ENCODE peak calls at places on chromosomes 11 and 22, in nine cellular contexts. T, U, W, E, D, P, J, V and Y are unnamed samples.

GRCh38 chr22:43983808-43984207 is 28.6 kb downstream of the SAMM50 start:
- DNase-seq in T (no peak), U (no peak), W (no peak), E (no peak), D (no peak), P (no peak), J (no peak), V (no peak), Y (no peak)

GRCh38 chr11:102117472-102118113 is 7.3 kb downstream of the YAP1 start:
- DNase-seq in T (no peak), U (no peak), W (no peak), E (no peak), D (no peak), P (peak; percentile 42), J (no peak), V (no peak), Y (no peak)

GRCh38 chr22:44628273-44628672 is 73.7 kb upstream of the PRR5 start:
- DNase-seq in T (no peak), U (no peak), W (no peak), E (no peak), D (no peak), P (no peak), J (no peak), V (no peak), Y (no peak)

GRCh38 chr22:49972163-49973017 is 11.8 kb downstream of the PIM3 start:
- DNase-seq in T (no peak), U (peak; percentile 34), W (no peak), E (peak; percentile 48), D (no peak), P (no peak), J (no peak), V (no peak), Y (peak; percentile 42)

GRCh38 chr22:45604239-45604711 is 67.4 kb upstream of the ATXN10 start:
- DNase-seq in T (peak; percentile 3), U (no peak), W (no peak), E (no peak), D (no peak), P (no peak), J (no peak), V (no peak), Y (no peak)

GRCh38 chr11:117544431-117544830 is 216.8 kb downstream of the CEP164 start:
- DNase-seq in T (no peak), U (no peak), W (no peak), E (no peak), D (no peak), P (no peak), J (no peak), V (no peak), Y (no peak)

GRCh38 chr22:35046744-35047462 is 19.1 kb upstream of the ISX start:
- DNase-seq in T (no peak), U (no peak), W (no peak), E (no peak), D (no peak), P (no peak), J (no peak), V (no peak), Y (no peak)

GRCh38 chr11:123063396-123064267 is 1.7 kb upstream of the HSPA8 start:
- DNase-seq in T (peak; percentile 57), U (peak; percentile 55), W (peak; percentile 78), E (peak; percentile 40), D (peak; percentile 64), P (peak; percentile 71), J (no peak), V (peak; percentile 74), Y (peak; percentile 50)

GRCh38 chr11:110529043-110529442 is 99.3 kb downstream of the FDX1 start:
- DNase-seq in T (peak; percentile 19), U (no peak), W (peak; percentile 42), E (no peak), D (peak; percentile 27), P (no peak), J (no peak), V (no peak), Y (no peak)

GRCh38 chr22:50250555-50251471 is at the start of gene HDAC10:
- DNase-seq in T (peak; percentile 83), U (peak; percentile 80), W (peak; percentile 90), E (peak; percentile 80), D (peak; percentile 81), P (peak; percentile 93), J (peak; percentile 38), V (peak; percentile 72), Y (peak; percentile 90)

GRCh38 chr22:26143801-26144325 is 25.4 kb upstream of the SEZ6L start:
- DNase-seq in T (peak; percentile 41), U (no peak), W (no peak), E (no peak), D (no peak), P (no peak), J (no peak), V (no peak), Y (no peak)

GRCh38 chr22:50734986-50735738 is 2.8 kb upstream of the ACR start:
- DNase-seq in T (no peak), U (no peak), W (no peak), E (no peak), D (no peak), P (no peak), J (no peak), V (no peak), Y (peak; percentile 14)

GRCh38 chr11:26228778-26229177 is 103.2 kb upstream of the ANO3 start:
- DNase-seq in T (no peak), U (no peak), W (no peak), E (no peak), D (no peak), P (peak; percentile 49), J (no peak), V (no peak), Y (no peak)

GRCh38 chr11:2586793-2587131 is 113.0 kb downstream of the KCNQ1OT1 start:
- DNase-seq in T (no peak), U (peak; percentile 10), W (no peak), E (no peak), D (no peak), P (no peak), J (no peak), V (no peak), Y (no peak)

GRCh38 chr22:21766933-21767462 is 31.4 kb upstream of the YPEL1 start:
- DNase-seq in T (no peak), U (no peak), W (no peak), E (no peak), D (no peak), P (no peak), J (no peak), V (no peak), Y (peak; percentile 29)

GRCh38 chr22:40432625-40433024 is 62.2 kb downstream of the SGSM3 start:
- DNase-seq in T (no peak), U (no peak), W (no peak), E (no peak), D (no peak), P (no peak), J (no peak), V (no peak), Y (no peak)

GRCh38 chr11:2327032-2327431 is 25.2 kb downstream of the TSPAN32 start:
- DNase-seq in T (no peak), U (no peak), W (no peak), E (no peak), D (no peak), P (no peak), J (no peak), V (no peak), Y (no peak)

GRCh38 chr22:35230839-35231584 is 26.3 kb upstream of the HMGXB4 start:
- DNase-seq in T (peak; percentile 77), U (no peak), W (peak; percentile 74), E (no peak), D (peak; percentile 11), P (no peak), J (peak; percentile 0), V (no peak), Y (no peak)

GRCh38 chr11:64539711-64540420 is 51.2 kb upstream of the SLC22A12 start:
- DNase-seq in T (no peak), U (no peak), W (no peak), E (no peak), D (no peak), P (no peak), J (no peak), V (no peak), Y (no peak)

GRCh38 chr11:34178422-34178821 is 73.0 kb downstream of the NAT10 start:
- DNase-seq in T (no peak), U (no peak), W (no peak), E (no peak), D (no peak), P (no peak), J (no peak), V (no peak), Y (no peak)

GRCh38 chr22:44068422-44069191 is 44.5 kb downstream of the PARVB start:
- DNase-seq in T (no peak), U (no peak), W (no peak), E (no peak), D (no peak), P (no peak), J (no peak), V (no peak), Y (no peak)

GRCh38 chr11:16902979-16903378 is 111.2 kb downstream of the PLEKHA7 start:
- DNase-seq in T (no peak), U (no peak), W (no peak), E (no peak), D (no peak), P (no peak), J (no peak), V (no peak), Y (no peak)

GRCh38 chr11:34028407-34028804 is 23.1 kb upstream of the CAPRIN1 start:
- DNase-seq in T (no peak), U (peak; percentile 51), W (no peak), E (peak; percentile 23), D (peak; percentile 21), P (peak; percentile 54), J (no peak), V (no peak), Y (peak; percentile 73)

GRCh38 chr22:23751441-23751996 is 607 bp upstream of the ZNF70 start:
- DNase-seq in T (peak; percentile 34), U (no peak), W (no peak), E (peak; percentile 47), D (peak; percentile 56), P (no peak), J (no peak), V (no peak), Y (no peak)

GRCh38 chr11:85815186-85815911 is 4.4 kb upstream of the SYTL2 start:
- DNase-seq in T (no peak), U (no peak), W (no peak), E (no peak), D (no peak), P (peak; percentile 83), J (no peak), V (peak; percentile 10), Y (no peak)

GRCh38 chr11:36411202-36411640 is 98.9 kb downstream of the TRAF6 start:
- DNase-seq in T (no peak), U (no peak), W (peak; percentile 13), E (no peak), D (no peak), P (no peak), J (no peak), V (peak; percentile 14), Y (peak; percentile 28)

GRCh38 chr22:28207281-28208030 is 288.4 kb upstream of the PITPNB start:
- DNase-seq in T (no peak), U (no peak), W (no peak), E (no peak), D (no peak), P (peak; percentile 15), J (no peak), V (no peak), Y (no peak)

GRCh38 chr11:58567889-58568512 is 7.7 kb downstream of the LPXN start:
- DNase-seq in T (peak; percentile 77), U (peak; percentile 58), W (peak; percentile 88), E (peak; percentile 40), D (peak; percentile 70), P (peak; percentile 75), J (peak; percentile 6), V (peak; percentile 77), Y (peak; percentile 59)